ENCODE peak calls at places on chromosomes 7 and 10, in eight cellular contexts. N, A, M, Y, W, G, F and X are unnamed samples.

GRCh38 chr7:101172854-101173751 is 7.0 kb downstream of the NAT16 start:
- DNase-seq in M (no peak), G (peak; percentile 68), W (peak; percentile 72), F (peak; percentile 81), Y (no peak), N (no peak), A (peak; percentile 91), X (no peak)

GRCh38 chr7:143015926-143016490 is 10.9 kb downstream of the OR9A2 start:
- DNase-seq in M (peak; percentile 26), W (no peak), N (no peak), G (peak; percentile 33), Y (no peak), A (no peak), F (peak; percentile 58), X (no peak)

GRCh38 chr7:66609176-66609575 is 19.5 kb upstream of the KCTD7 start:
- DNase-seq in A (no peak), Y (no peak), F (no peak), N (no peak), M (no peak), W (no peak), G (no peak), X (no peak)

GRCh38 chr10:47311900-47312662 is 10.2 kb upstream of the GDF2 start:
- DNase-seq in N (peak; percentile 61), G (peak; percentile 50), F (peak; percentile 82), Y (no peak), W (peak; percentile 78), M (peak; percentile 2), A (peak; percentile 74), X (peak; percentile 93)

GRCh38 chr10:30500963-30501504 is 67.0 kb downstream of the MAP3K8 start:
- DNase-seq in G (no peak), W (no peak), Y (no peak), A (peak; percentile 19), M (no peak), F (no peak), N (no peak), X (no peak)

GRCh38 chr7:147700702-147701101 is 889.9 kb upstream of the C7orf33 start:
- DNase-seq in M (no peak), A (peak; percentile 39), G (peak; percentile 40), F (no peak), N (no peak), W (no peak), Y (no peak), X (no peak)

GRCh38 chr10:11163990-11164805 is 146.5 kb downstream of the CELF2 start:
- DNase-seq in A (no peak), N (peak; percentile 63), G (no peak), M (no peak), Y (no peak), W (no peak), F (no peak), X (no peak)

GRCh38 chr10:8473205-8473604 is 418.7 kb downstream of the GATA3 start:
- DNase-seq in F (no peak), G (no peak), A (peak; percentile 34), W (peak; percentile 31), M (no peak), Y (no peak), N (no peak), X (no peak)

GRCh38 chr7:13551503-13551902 is 438.0 kb downstream of the ETV1 start:
- DNase-seq in Y (no peak), F (no peak), A (no peak), M (peak; percentile 24), G (peak; percentile 14), W (no peak), N (no peak), X (no peak)

GRCh38 chr10:71409516-71410104 is 12.9 kb downstream of the CDH23 start:
- DNase-seq in Y (no peak), F (peak; percentile 35), W (no peak), A (no peak), N (no peak), M (no peak), G (no peak), X (no peak)

GRCh38 chr10:114632869-114633715 is 25.0 kb downstream of the ABLIM1 start:
- DNase-seq in M (peak; percentile 77), Y (peak; percentile 71), F (peak; percentile 93), W (peak; percentile 80), G (peak; percentile 88), N (no peak), A (peak; percentile 81), X (no peak)

DNA sequence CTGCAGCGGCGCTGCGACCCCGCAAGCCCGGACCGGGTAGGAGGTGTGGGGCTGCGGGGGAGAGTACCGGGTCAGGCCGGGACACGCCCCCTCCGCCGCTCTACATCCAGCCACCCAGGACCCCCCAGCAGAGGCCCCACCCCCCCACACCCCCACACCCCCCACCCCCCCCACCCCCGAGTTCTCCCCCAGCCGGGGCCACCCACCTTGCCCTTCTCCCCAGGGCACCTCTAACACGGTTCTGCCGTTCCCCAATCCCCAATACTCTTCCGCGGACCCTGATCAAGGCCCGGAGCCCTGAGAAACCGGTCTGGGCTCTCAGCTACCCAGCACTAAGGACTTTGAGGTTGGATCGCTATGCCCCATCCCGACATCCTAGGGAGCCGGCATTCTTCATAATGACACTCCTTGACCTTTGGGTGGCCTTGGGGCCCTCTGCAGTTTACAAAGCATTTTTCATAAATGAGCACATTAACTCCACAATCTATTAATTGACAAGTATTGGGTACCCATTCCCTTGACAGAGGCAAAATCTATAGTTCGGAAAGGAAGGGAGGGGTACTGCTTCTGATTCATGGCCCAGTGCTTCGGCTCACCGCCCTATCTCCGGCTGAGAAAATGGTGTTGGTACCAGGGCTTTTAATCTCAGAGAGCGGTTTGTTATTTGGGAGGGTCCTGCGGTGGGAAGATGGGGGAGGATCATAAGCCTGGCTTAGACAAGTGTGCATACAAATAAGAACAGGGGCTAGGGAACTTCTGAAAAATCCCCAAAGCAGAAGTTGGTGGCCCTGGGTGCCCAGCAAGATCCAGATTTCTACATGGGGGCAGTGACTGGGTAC is 3.4 kb downstream of the IMPDH1 start:
- DNase-seq in F (no peak), W (no peak), G (no peak), Y (no peak), A (no peak), M (no peak), N (no peak), X (no peak)
- H3K4me3 ChIP-seq in F (peak overlapping the region; percentile 95), W (peak overlapping the region; percentile 80), G (peak overlapping the region; percentile 67), Y (no peak overlapping the region), A (no peak overlapping the region), M (peak overlapping the region; percentile 29), N (no peak overlapping the region), X (peak overlapping the region; percentile 72)

GRCh38 chr7:28181921-28182517 is 1.4 kb upstream of the JAZF1 start:
- DNase-seq in A (no peak), M (no peak), W (no peak), F (no peak), N (no peak), Y (no peak), G (no peak), X (no peak)

GRCh38 chr7:28179081-28180030 is 1.2 kb downstream of the JAZF1 start:
- DNase-seq in M (no peak), Y (no peak), F (peak; percentile 67), N (peak; percentile 33), G (peak; percentile 45), W (peak; percentile 65), A (peak; percentile 58), X (no peak)

GRCh38 chr7:28178537-28178936 is 2.1 kb downstream of the JAZF1 start:
- DNase-seq in F (no peak), Y (no peak), G (no peak), W (no peak), N (no peak), A (peak; percentile 35), M (no peak), X (no peak)

GRCh38 chr7:28180364-28181147 is at the start of gene JAZF1:
- DNase-seq in Y (no peak), G (peak; percentile 52), N (peak; percentile 57), F (peak; percentile 81), A (peak; percentile 15), W (peak; percentile 61), M (no peak), X (peak; percentile 94)

DNA sequence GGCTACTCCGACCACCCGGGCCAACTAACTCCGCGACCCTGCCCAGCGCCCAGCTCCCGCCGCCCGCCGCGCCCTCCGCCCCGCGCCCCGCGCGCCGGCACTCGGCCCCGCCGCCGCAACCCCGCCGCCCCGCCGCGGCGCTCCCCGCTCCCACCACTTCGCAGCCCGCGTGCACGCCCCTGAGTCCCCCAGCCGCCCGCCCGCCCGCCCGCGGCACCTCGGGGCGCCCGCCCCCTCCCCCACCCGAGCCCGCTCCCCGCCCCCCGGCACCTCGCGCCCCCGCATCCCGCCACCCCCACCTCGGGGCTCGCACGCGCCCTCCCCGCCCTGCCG is 598 bp downstream of the JAZF1 start:
- DNase-seq in M (no peak), N (no peak), A (no peak), F (no peak), G (no peak), Y (no peak), W (no peak), X (no peak)
- H3K4me3 ChIP-seq in M (peak overlapping the region; percentile 79), N (peak overlapping the region; percentile 92), A (peak overlapping the region; percentile 77), F (peak overlapping the region; percentile 70), G (peak overlapping the region; percentile 78), Y (peak overlapping the region; percentile 77), W (peak overlapping the region; percentile 89), X (peak overlapping the region; percentile 98)

GRCh38 chr10:1957057-1957456 is 219.7 kb upstream of the ADARB2 start:
- DNase-seq in M (no peak), F (no peak), W (no peak), G (no peak), A (no peak), N (no peak), Y (no peak), X (no peak)

GRCh38 chr10:1954339-1954738 is 217.0 kb upstream of the ADARB2 start:
- DNase-seq in A (no peak), F (no peak), W (no peak), Y (no peak), M (no peak), G (no peak), N (no peak), X (no peak)

GRCh38 chr10:1947464-1948043 is 210.2 kb upstream of the ADARB2 start:
- DNase-seq in A (no peak), W (no peak), F (no peak), N (no peak), M (no peak), Y (no peak), G (no peak), X (no peak)

GRCh38 chr10:1952126-1953095 is 215.1 kb upstream of the ADARB2 start:
- DNase-seq in M (no peak), A (no peak), F (no peak), G (no peak), Y (no peak), N (no peak), W (no peak), X (peak; percentile 72)
- H3K4me3 ChIP-seq in M (no peak overlapping the region), A (no peak overlapping the region), F (no peak overlapping the region), G (no peak overlapping the region), Y (no peak overlapping the region), N (no peak overlapping the region), W (no peak overlapping the region), X (no peak overlapping the region)

DNA sequence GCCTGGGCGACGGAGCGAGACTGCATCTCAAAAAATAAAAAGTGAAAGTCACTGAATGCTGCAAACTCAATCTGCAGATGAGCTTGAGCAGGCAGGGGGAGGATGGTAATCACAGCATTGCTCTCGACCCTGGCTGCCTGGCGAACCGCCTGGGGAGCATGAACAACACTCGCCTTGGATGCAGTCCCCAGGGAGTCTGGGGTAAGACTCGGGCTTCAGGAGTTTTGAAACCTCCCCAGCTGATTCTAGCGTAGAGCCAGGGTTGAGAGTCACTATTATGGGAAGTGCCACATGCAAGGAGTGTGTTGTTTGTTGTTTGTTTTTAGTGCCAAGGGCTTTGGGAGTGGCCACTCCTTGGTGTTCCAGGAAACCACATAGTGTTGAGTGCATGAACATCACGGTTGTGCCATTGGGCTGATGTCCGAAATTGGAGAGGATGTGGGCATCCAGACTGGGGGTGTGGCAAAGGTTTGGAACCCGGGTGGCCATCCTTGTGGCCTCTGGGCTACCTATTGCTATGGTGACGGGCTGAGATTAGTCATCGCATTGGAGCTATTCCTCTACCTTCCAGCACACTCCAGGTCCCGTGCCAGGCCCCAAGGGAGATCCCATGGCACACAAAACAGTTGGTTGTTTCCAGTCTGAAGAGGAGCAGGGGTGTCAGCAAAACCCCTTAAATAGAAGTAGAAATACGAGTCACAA is 92.6 kb downstream of the RGS10 start:
- DNase-seq in N (no peak), M (peak; percentile 77), A (peak; percentile 89), F (peak; percentile 90), Y (no peak), W (peak; percentile 95), G (peak; percentile 73), X (no peak)
- H3K4me3 ChIP-seq in N (no peak overlapping the region), M (no peak overlapping the region), A (peak overlapping the region; percentile 44), F (no peak overlapping the region), Y (no peak overlapping the region), W (no peak overlapping the region), G (no peak overlapping the region), X (no peak overlapping the region)